ENCODE peak calls at places on chromosomes 7 and 10, in five cellular contexts. A, B, W, L and V are unnamed samples.

GRCh38 chr10:99115703-99116102 is 119.9 kb downstream of the HPSE2 start:
- DNase-seq in A (no peak), B (no peak), W (no peak), L (no peak), V (no peak)

GRCh38 chr10:112832361-112832878 is 117.6 kb upstream of the TCF7L2 start:
- DNase-seq in A (no peak), B (no peak), W (no peak), L (no peak), V (no peak)

GRCh38 chr7:41711283-41712064 is 8.6 kb upstream of the INHBA start:
- DNase-seq in A (peak), B (no peak), W (no peak), L (no peak), V (no peak)

GRCh38 chr10:79282388-79282787 is 64.9 kb upstream of the PPIF start:
- DNase-seq in A (no peak), B (no peak), W (no peak), L (no peak), V (no peak)

GRCh38 chr7:76294344-76295024 is 8.0 kb upstream of the HSPB1 start:
- DNase-seq in A (no peak), B (peak), W (peak), L (peak), V (peak)

GRCh38 chr7:132176719-132177118 is 399.6 kb downstream of the PLXNA4 start:
- DNase-seq in A (no peak), B (no peak), W (no peak), L (no peak), V (no peak)

GRCh38 chr7:20783716-20784310 is 2.9 kb downstream of the SP8 start:
- DNase-seq in A (no peak), B (no peak), W (no peak), L (no peak), V (no peak)

GRCh38 chr7:129853661-129854268 is 99.0 kb downstream of the UBE2H start:
- DNase-seq in A (no peak), B (no peak), W (no peak), L (no peak), V (peak)

GRCh38 chr10:129531969-129532660 is 65.1 kb downstream of the MGMT start:
- DNase-seq in A (no peak), B (no peak), W (no peak), L (no peak), V (peak)

GRCh38 chr10:86086418-86086817 is 280.2 kb downstream of the GRID1 start:
- DNase-seq in A (no peak), B (no peak), W (no peak), L (no peak), V (no peak)

GRCh38 chr10:77592946-77593636 is 44.5 kb downstream of the KCNMA1 start:
- DNase-seq in A (no peak), B (peak), W (no peak), L (no peak), V (peak)

GRCh38 chr7:77570330-77571011 is 33.4 kb downstream of the PTPN12 start:
- DNase-seq in A (no peak), B (peak), W (no peak), L (no peak), V (peak)

GRCh38 chr7:14606101-14606500 is 296.4 kb downstream of the DGKB start:
- DNase-seq in A (no peak), B (no peak), W (no peak), L (no peak), V (no peak)

GRCh38 chr7:106521541-106521940 is 139.4 kb downstream of the CCDC71L start:
- DNase-seq in A (no peak), B (no peak), W (no peak), L (no peak), V (no peak)

GRCh38 chr7:41809487-41810257 is 106.8 kb upstream of the INHBA start:
- DNase-seq in A (no peak), B (no peak), W (no peak), L (no peak), V (peak)

GRCh38 chr7:150755473-150756099 is 18.4 kb downstream of the GIMAP5 start:
- DNase-seq in A (no peak), B (no peak), W (peak), L (peak), V (no peak)

GRCh38 chr7:25454562-25455031 is 226.3 kb upstream of the NPVF start:
- DNase-seq in A (no peak), B (peak), W (no peak), L (no peak), V (no peak)

GRCh38 chr10:5538892-5539651 is 14.3 kb downstream of the CALML3 start:
- DNase-seq in A (no peak), B (no peak), W (no peak), L (no peak), V (no peak)

GRCh38 chr10:411597-411996 is 276.3 kb downstream of the ZMYND11 start:
- DNase-seq in A (no peak), B (no peak), W (no peak), L (no peak), V (no peak)

GRCh38 chr10:100684688-100685235 is 60.6 kb upstream of the PAX2 start:
- DNase-seq in A (no peak), B (no peak), W (no peak), L (no peak), V (no peak)

GRCh38 chr7:69615696-69616095 is 17.4 kb downstream of the AUTS2 start:
- DNase-seq in A (no peak), B (no peak), W (no peak), L (no peak), V (no peak)

GRCh38 chr7:121901026-121901425 is 28.1 kb downstream of the PTPRZ1 start:
- DNase-seq in A (no peak), B (no peak), W (no peak), L (no peak), V (no peak)

GRCh38 chr10:6059506-6059905 is 2.7 kb downstream of the IL2RA start:
- DNase-seq in A (no peak), B (no peak), W (no peak), L (no peak), V (no peak)

GRCh38 chr10:69730251-69731156 is 71.2 kb upstream of the COL13A1 start:
- DNase-seq in A (no peak), B (no peak), W (no peak), L (no peak), V (no peak)

GRCh38 chr10:127996586-127996985 is 89.7 kb downstream of the PTPRE start:
- DNase-seq in A (no peak), B (no peak), W (no peak), L (no peak), V (peak)

GRCh38 chr7:55325371-55325792 is 39.8 kb upstream of the LANCL2 start:
- DNase-seq in A (no peak), B (peak), W (no peak), L (no peak), V (peak)

GRCh38 chr7:152489044-152489443 is 53.2 kb upstream of the KMT2C start:
- DNase-seq in A (no peak), B (no peak), W (no peak), L (no peak), V (no peak)

GRCh38 chr7:1938788-1939433 is 268.8 kb downstream of the ELFN1 start:
- DNase-seq in A (no peak), B (no peak), W (no peak), L (peak), V (no peak)